ENCODE peak calls at places on chromosomes 6 and 20, in eight cellular contexts. M is gastrocnemius medialis; L is heart left ventricle; E is SK-N-SH; S is left ventricle myocardium inferior; N is IMR-90; H is lower lobe of right lung; B is CD8-positive, alpha-beta T cell. I is an unnamed sample.

GRCh38 chr6:75378101-75378500 is 93.5 kb upstream of the TMEM30A start:
- DNase-seq in M (no peak), L (no peak), E (no peak), S (no peak), N (no peak), H (no peak), B (no peak), I (no peak)

GRCh38 chr6:56714982-56715456 is 72.3 kb upstream of the DST start:
- DNase-seq in M (no peak), L (no peak), E (peak), S (no peak), N (peak), H (no peak), B (no peak), I (no peak)

GRCh38 chr6:81384921-81385320 is 367.6 kb downstream of the TENT5A start:
- DNase-seq in M (no peak), L (no peak), E (no peak), S (no peak), N (no peak), H (no peak), B (no peak), I (no peak)

GRCh38 chr6:139390447-139390846 is 16.0 kb upstream of the CITED2 start:
- DNase-seq in M (no peak), L (no peak), E (no peak), S (no peak), N (no peak), H (no peak), B (no peak), I (no peak)

GRCh38 chr6:18359237-18359885 is 27.8 kb upstream of the RNF144B start:
- DNase-seq in M (no peak), L (no peak), E (no peak), S (no peak), N (no peak), H (no peak), B (no peak), I (no peak)

GRCh38 chr6:88922775-88923548 is 40.5 kb downstream of the RNGTT start:
- DNase-seq in M (no peak), L (no peak), E (no peak), S (no peak), N (peak), H (no peak), B (no peak), I (no peak)

GRCh38 chr6:53611342-53611741 is 54.2 kb downstream of the KLHL31 start:
- DNase-seq in M (no peak), L (no peak), E (no peak), S (no peak), N (peak), H (no peak), B (no peak), I (no peak)

GRCh38 chr20:25600632-25601031 is 15.3 kb upstream of the NINL start:
- DNase-seq in M (no peak), L (no peak), E (no peak), S (no peak), N (no peak), H (no peak), B (no peak), I (no peak)

GRCh38 chr20:38303908-38304379 is at the start of gene BPI:
- DNase-seq in M (no peak), L (peak), E (no peak), S (peak), N (no peak), H (peak), B (no peak), I (no peak)

GRCh38 chr6:158026054-158026900 is 44.6 kb downstream of the SYNJ2 start:
- DNase-seq in M (peak), L (peak), E (peak), S (peak), N (peak), H (peak), B (peak), I (peak)

GRCh38 chr6:63963756-63964315 is 328.2 kb downstream of the PHF3 start:
- DNase-seq in M (no peak), L (no peak), E (no peak), S (no peak), N (no peak), H (no peak), B (no peak), I (no peak)
- TF ChIP-seq CTCF in M (no peak), L (no peak), E (no peak), S (no peak), N (peak), H (no peak), B (no peak), I (no peak)

GRCh38 chr20:2657674-2658073 is 5.2 kb downstream of the NOP56 start:
- DNase-seq in M (no peak), L (no peak), E (no peak), S (no peak), N (no peak), H (no peak), B (no peak), I (no peak)

GRCh38 chr20:2659547-2659946 is 4.5 kb downstream of the IDH3B start:
- DNase-seq in M (no peak), L (no peak), E (no peak), S (no peak), N (no peak), H (no peak), B (no peak), I (no peak)

GRCh38 chr20:2663887-2664719 is at the start of gene IDH3B:
- DNase-seq in M (peak), L (peak), E (peak), S (peak), N (peak), H (peak), B (peak), I (peak)

GRCh38 chr20:2658414-2659354 is 5.3 kb downstream of the IDH3B start:
- DNase-seq in M (no peak), L (no peak), E (no peak), S (no peak), N (no peak), H (no peak), B (no peak), I (no peak)

GRCh38 chr20:2663364-2663886 is 591 bp downstream of the IDH3B start:
- DNase-seq in M (no peak), L (no peak), E (no peak), S (no peak), N (no peak), H (no peak), B (no peak), I (no peak)
- H3K27ac ChIP-seq in M (peak), L (peak), E (peak), S (peak), N (peak), H (peak), B (peak), I (peak)

GRCh38 chr6:154245542-154245941 is 111.1 kb downstream of the IPCEF1 start:
- DNase-seq in M (no peak), L (no peak), E (no peak), S (no peak), N (no peak), H (no peak), B (no peak), I (no peak)
- H3K4me3 ChIP-seq in M (no peak), L (peak), E (no peak), S (no peak), N (no peak), H (peak), B (peak), I (peak)

DNA sequence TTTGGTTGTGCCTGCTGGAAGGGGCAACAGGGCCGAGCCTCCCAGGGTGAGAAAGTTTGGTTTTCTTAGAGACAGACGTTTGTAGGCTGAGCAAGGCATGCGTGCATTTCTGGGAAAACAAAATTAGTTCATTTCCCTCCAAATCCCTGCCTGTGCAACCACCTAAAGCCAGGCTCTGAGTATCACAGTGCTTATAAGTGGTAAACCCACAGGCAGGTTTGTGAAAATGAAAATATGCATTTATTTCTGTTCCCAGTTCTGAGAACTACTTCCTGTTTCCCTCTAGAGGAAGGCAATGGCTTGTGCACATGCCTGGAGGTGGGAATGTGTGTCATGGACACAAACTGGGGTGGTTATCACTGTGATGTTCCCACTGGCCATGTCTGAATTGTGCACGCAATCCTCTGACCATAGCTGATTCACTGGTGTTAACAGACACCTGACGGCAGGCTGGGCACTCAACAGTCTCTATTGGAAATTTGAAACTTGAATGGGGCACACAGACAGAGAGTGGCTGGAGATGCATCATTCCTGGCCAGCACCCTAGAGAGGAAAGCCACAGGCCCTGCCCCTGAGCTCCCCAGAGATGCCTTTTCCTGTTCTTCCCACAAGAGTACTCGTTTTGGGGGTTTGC is 26.3 kb downstream of the FAM110A start:
- DNase-seq in M (no peak), L (no peak), E (no peak), S (no peak), N (peak), H (no peak), B (no peak), I (no peak)
- TF ChIP-seq CTCF in M (no peak), L (no peak), E (peak), S (no peak), N (peak), H (no peak), B (no peak), I (no peak)

GRCh38 chr20:49936153-49937022 is at the start of gene RNF114:
- DNase-seq in M (peak), L (peak), E (peak), S (peak), N (peak), H (peak), B (peak), I (peak)

GRCh38 chr20:49941456-49941855 is 5.3 kb downstream of the RNF114 start:
- DNase-seq in M (no peak), L (no peak), E (no peak), S (no peak), N (no peak), H (no peak), B (no peak), I (no peak)

GRCh38 chr20:49937023-49937929 is 1.1 kb downstream of the RNF114 start:
- DNase-seq in M (no peak), L (no peak), E (peak), S (no peak), N (no peak), H (no peak), B (no peak), I (no peak)

GRCh38 chr20:49935746-49936152 is 448 bp upstream of the RNF114 start:
- DNase-seq in M (no peak), L (no peak), E (peak), S (no peak), N (no peak), H (peak), B (no peak), I (no peak)

DNA sequence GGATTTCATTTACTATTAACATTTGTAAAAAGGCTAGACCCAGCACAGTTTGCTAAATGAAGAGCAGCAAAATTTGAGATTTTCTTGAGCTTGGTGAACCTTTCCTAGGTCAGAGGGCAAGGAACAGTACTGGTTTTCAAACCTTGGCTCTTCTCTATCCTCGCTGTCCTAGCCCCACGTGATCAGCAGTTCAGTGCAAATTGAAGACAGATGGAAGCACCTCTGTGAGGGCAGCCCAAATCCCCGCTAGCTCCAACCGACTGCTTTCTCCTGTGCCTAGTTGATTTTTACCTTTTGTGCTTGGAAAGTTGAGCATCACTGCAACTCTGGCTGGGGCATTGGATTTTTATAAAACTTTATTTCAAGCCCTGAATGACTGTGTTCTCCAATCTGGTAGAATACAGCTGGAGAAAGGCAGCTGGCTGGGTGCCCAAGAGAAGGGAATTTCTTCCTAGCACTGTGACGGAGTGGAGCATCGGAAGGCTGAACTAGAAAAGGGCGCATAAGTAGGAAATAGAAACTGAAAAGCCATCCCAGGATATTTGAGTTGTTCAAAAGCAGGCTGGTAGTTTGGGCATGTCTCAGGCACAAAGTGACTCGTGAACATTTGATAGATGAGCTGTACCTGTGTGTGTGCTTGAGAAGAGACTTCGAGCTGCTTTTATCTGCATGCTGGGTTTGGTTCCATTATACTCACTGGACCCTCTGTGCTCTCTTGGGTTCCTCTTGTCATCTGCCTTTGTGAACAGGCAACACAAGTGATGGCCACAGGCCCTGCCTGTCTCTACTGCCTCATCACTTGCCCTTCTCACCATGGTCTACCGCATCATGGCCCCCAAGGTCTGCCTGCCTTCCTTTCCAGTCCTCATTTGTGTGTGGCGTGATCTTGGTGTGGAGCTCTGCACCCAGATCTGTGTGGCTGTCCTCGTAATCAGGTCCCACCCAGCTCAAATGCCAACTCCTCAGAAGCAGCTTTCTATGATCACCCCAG is 2.3 kb downstream of the RNF114 start:
- DNase-seq in M (no peak), L (peak), E (peak), S (peak), N (peak), H (no peak), B (no peak), I (peak)
- H3K27ac ChIP-seq in M (peak), L (no peak), E (peak), S (peak), N (peak), H (peak), B (no peak), I (peak)

GRCh38 chr6:5042436-5042835 is 38.6 kb upstream of the RPP40 start:
- DNase-seq in M (no peak), L (no peak), E (no peak), S (no peak), N (no peak), H (no peak), B (no peak), I (no peak)

GRCh38 chr6:5050009-5050408 is 35.1 kb upstream of the PPP1R3G start:
- DNase-seq in M (no peak), L (no peak), E (no peak), S (no peak), N (no peak), H (no peak), B (no peak), I (no peak)

GRCh38 chr6:5044866-5045265 is 40.3 kb upstream of the PPP1R3G start:
- DNase-seq in M (no peak), L (no peak), E (no peak), S (no peak), N (no peak), H (no peak), B (no peak), I (no peak)

GRCh38 chr6:5041955-5042354 is 38.1 kb upstream of the RPP40 start:
- DNase-seq in M (no peak), L (no peak), E (no peak), S (no peak), N (no peak), H (no peak), B (no peak), I (no peak)

DNA sequence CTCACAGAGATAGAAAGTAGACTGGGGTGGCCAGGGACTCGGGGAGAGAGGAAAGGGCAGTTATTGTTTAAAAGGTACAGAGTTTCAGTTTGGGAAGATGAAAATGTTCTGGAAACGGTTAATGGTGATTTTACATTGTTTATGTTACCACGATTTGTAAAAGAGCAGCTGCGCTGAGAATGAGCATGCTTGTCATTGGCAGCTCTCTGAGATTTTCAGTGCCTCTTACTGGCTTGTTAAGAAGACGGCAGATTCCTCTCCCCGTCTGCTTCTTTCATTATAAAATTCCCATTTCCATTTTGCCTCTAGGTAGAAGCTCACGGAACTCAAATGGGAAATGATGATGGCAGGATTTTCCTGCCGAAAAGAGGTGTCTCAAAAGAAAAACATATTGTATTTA is 39.7 kb upstream of the PPP1R3G start:
- DNase-seq in M (no peak), L (no peak), E (no peak), S (no peak), N (peak), H (no peak), B (no peak), I (no peak)
- H3K4me3 ChIP-seq in M (no peak), L (no peak), E (no peak), S (no peak), N (peak), H (no peak), B (no peak), I (no peak)

GRCh38 chr6:168193816-168194701 is 115.0 kb upstream of the FRMD1 start:
- DNase-seq in M (no peak), L (peak), E (peak), S (no peak), N (no peak), H (no peak), B (peak), I (no peak)
- TF ChIP-seq CTCF in M (no peak), L (no peak), E (no peak), S (no peak), N (no peak), H (no peak), B (no peak), I (no peak)

GRCh38 chr6:31575335-31575901 is at the start of gene TNF:
- DNase-seq in M (no peak), L (peak), E (no peak), S (peak), N (no peak), H (peak), B (peak), I (no peak)
- H3K27ac ChIP-seq in M (no peak), L (peak), E (no peak), S (peak), N (no peak), H (peak), B (peak), I (no peak)

GRCh38 chr6:112252571-112253504 is 1.5 kb downstream of the LAMA4 start:
- DNase-seq in M (no peak), L (peak), E (no peak), S (no peak), N (peak), H (no peak), B (no peak), I (no peak)

GRCh38 chr6:112249489-112249888 is 4.9 kb downstream of the LAMA4 start:
- DNase-seq in M (no peak), L (no peak), E (no peak), S (no peak), N (peak), H (no peak), B (no peak), I (no peak)

GRCh38 chr6:112253842-112254816 is at the start of gene LAMA4:
- DNase-seq in M (no peak), L (peak), E (peak), S (peak), N (peak), H (peak), B (no peak), I (peak)

GRCh38 chr6:112253505-112253841 is 894 bp downstream of the LAMA4 start:
- DNase-seq in M (no peak), L (peak), E (peak), S (no peak), N (no peak), H (no peak), B (no peak), I (no peak)

DNA sequence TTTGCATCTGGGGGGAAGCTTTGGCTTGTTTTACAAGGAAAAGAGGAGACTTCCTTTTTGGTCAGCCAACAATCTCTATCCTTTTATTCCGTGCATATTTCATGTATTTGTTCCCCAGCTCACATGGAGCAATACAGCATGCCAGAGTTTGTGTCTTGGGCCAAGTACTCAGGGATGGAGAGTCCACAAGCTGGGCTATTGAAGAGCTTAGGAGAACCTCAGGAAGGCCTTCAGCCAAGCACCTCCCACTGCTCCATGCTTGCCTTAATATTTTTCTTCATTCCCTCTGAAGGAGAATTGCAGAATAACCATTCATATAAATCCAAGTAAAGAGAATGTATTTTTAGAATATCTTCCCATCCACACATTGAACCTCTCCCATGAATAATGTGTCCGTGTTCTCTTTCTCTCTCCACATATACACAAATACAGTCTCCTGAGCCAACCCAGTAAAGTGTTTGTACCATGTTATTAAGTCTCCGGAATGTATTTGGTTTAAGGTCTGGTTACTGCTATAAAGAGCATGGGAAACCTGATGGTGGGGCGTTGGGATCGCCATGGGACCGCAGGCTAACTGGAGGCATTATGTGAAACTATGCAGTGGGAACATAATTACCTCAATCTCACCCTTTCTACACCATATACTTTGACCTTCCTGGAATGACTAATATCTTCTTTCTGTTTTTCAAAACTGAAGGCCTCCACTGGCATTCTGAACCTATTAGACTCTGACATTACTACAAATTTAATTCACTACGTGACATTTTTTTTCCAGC is 3.0 kb downstream of the LAMA4 start:
- DNase-seq in M (peak), L (peak), E (no peak), S (peak), N (peak), H (no peak), B (no peak), I (no peak)
- H3K4me3 ChIP-seq in M (peak), L (peak), E (peak), S (peak), N (peak), H (peak), B (no peak), I (peak)

I was measured in dorsolateral prefrontal cortex.